ENCODE peak calls at places on chromosomes 12 and 14, in nine cellular contexts. Z is neural progenitor cell, Q is GM12878, I is HCT116, X is endothelial cell of umbilical vein, E is hepatocyte, H is H1, P is fibroblast of lung, F is MM.1S. B is an unnamed sample.

GRCh38 chr12:54217774-54218221 is 29.0 kb upstream of the SMUG1 start:
- DNase-seq in Z (peak; percentile 86), Q (no peak), I (no peak), X (no peak), E (peak; percentile 50), H (peak; percentile 86), P (no peak), F (peak; percentile 39), B (no peak)

GRCh38 chr14:50319293-50319692 is 7.2 kb downstream of the DMAC2L start:
- DNase-seq in Z (no peak), Q (no peak), I (no peak), X (no peak), E (no peak), H (no peak), P (no peak), F (no peak), B (peak; percentile 18)

GRCh38 chr12:104121001-104121400 is 17.0 kb downstream of the NFYB start:
- DNase-seq in Z (no peak), Q (no peak), I (no peak), X (peak; percentile 41), E (no peak), H (no peak), P (peak; percentile 83), F (no peak), B (peak; percentile 69)

GRCh38 chr12:127169321-127170270 is 1097.4 kb upstream of the TMEM132C start:
- DNase-seq in Z (no peak), Q (no peak), I (no peak), X (no peak), E (no peak), H (no peak), P (peak; percentile 81), F (no peak), B (no peak)

GRCh38 chr12:79452906-79453305 is 237.9 kb downstream of the PAWR start:
- DNase-seq in Z (no peak), Q (no peak), I (no peak), X (no peak), E (no peak), H (no peak), P (no peak), F (no peak), B (peak; percentile 8)

GRCh38 chr12:75724913-75725312 is 213.5 kb upstream of the KRR1 start:
- DNase-seq in Z (no peak), Q (no peak), I (peak; percentile 83), X (peak; percentile 86), E (peak; percentile 50), H (no peak), P (peak; percentile 87), F (no peak), B (peak; percentile 92)

GRCh38 chr12:132632521-132633228 is 14.1 kb downstream of the P2RX2 start:
- DNase-seq in Z (no peak), Q (no peak), I (no peak), X (no peak), E (no peak), H (no peak), P (no peak), F (no peak), B (no peak)

GRCh38 chr12:34403706-34404376 is 381.5 kb downstream of the ALG10 start:
- DNase-seq in Z (no peak), Q (no peak), I (no peak), X (no peak), E (peak; percentile 1), H (peak; percentile 8), P (no peak), F (no peak), B (no peak)

GRCh38 chr14:102732924-102733323 is 44.3 kb upstream of the TRAF3 start:
- DNase-seq in Z (no peak), Q (no peak), I (no peak), X (no peak), E (no peak), H (no peak), P (no peak), F (no peak), B (no peak)

GRCh38 chr12:124829008-124829707 is 34.5 kb downstream of the SCARB1 start:
- DNase-seq in Z (no peak), Q (no peak), I (no peak), X (no peak), E (peak; percentile 72), H (no peak), P (peak; percentile 86), F (no peak), B (peak; percentile 91)

GRCh38 chr12:98653866-98654493 is 8.9 kb downstream of the APAF1 start:
- DNase-seq in Z (peak; percentile 50), Q (no peak), I (peak; percentile 42), X (peak; percentile 66), E (peak; percentile 59), H (no peak), P (peak; percentile 49), F (peak; percentile 56), B (peak; percentile 75)

GRCh38 chr14:90193925-90194324 is 62.4 kb upstream of the PSMC1 start:
- DNase-seq in Z (peak; percentile 31), Q (no peak), I (peak; percentile 22), X (no peak), E (no peak), H (peak; percentile 77), P (no peak), F (no peak), B (no peak)

GRCh38 chr12:114904254-114905003 is 220.5 kb upstream of the TBX3 start:
- DNase-seq in Z (no peak), Q (no peak), I (peak; percentile 8), X (no peak), E (no peak), H (no peak), P (peak; percentile 70), F (no peak), B (peak; percentile 81)

GRCh38 chr12:26205298-26205697 is 9.9 kb downstream of the SSPN start:
- DNase-seq in Z (no peak), Q (no peak), I (no peak), X (no peak), E (no peak), H (no peak), P (no peak), F (no peak), B (no peak)

GRCh38 chr12:585062-586061 is 77.9 kb downstream of the NINJ2 start:
- DNase-seq in Z (no peak), Q (no peak), I (no peak), X (no peak), E (no peak), H (no peak), P (no peak), F (no peak), B (no peak)

GRCh38 chr14:37482428-37482827 is 112.6 kb downstream of the FOXA1 start:
- DNase-seq in Z (no peak), Q (no peak), I (no peak), X (no peak), E (no peak), H (no peak), P (no peak), F (no peak), B (no peak)

GRCh38 chr14:51564460-51564859 is 87.2 kb upstream of the FRMD6 start:
- DNase-seq in Z (no peak), Q (no peak), I (no peak), X (no peak), E (no peak), H (no peak), P (no peak), F (no peak), B (peak; percentile 42)

GRCh38 chr14:28596336-28596735 is 170.3 kb upstream of the FOXG1 start:
- DNase-seq in Z (no peak), Q (no peak), I (no peak), X (peak; percentile 1), E (no peak), H (no peak), P (peak; percentile 66), F (no peak), B (peak; percentile 69)

GRCh38 chr12:89890191-89890590 is 181.6 kb upstream of the ATP2B1 start:
- DNase-seq in Z (no peak), Q (no peak), I (no peak), X (no peak), E (no peak), H (no peak), P (no peak), F (no peak), B (no peak)

DNA sequence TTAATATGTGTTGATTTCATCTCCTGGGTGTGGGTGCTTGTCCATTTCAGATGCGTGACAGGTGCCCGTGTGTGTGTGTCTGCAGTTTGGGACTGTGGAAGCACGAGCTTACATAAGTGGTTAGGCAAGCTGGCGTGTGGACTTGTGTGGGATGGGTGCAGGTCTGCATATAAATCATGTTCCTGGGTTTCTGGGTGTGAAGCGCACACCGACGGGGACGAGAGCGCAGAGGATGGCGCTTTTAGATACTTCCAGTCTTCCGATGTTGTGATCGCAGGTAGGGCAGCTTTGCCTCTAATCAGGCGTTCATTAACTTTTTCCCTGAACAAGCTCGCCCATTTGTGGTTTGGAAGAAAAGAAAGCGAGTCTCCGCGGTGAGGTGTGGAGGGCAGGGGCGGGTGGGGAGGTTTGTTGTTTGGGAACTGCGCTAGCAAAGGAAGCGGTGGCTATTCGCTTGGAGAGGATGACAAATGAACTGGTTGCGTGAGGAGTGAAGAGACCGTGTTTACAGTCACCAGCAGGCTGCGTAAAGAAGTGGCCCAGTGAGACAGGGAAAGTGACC is 878 bp downstream of the RGS6 start:
- DNase-seq in Z (peak; percentile 60), Q (no peak), I (no peak), X (no peak), E (peak; percentile 9), H (peak; percentile 48), P (peak; percentile 2), F (no peak), B (no peak)
- TF ChIP-seq EZH2 in Z (peak; percentile 81), Q (no peak), I (no peak), X (no peak), E (no peak), H (peak; percentile 86), P (peak; percentile 70), F (no peak), B (peak; percentile 10)

GRCh38 chr14:64879635-64880381 is at the start of gene SPTB:
- DNase-seq in Z (peak; percentile 73), Q (no peak), I (no peak), X (no peak), E (peak; percentile 60), H (peak; percentile 73), P (no peak), F (peak; percentile 58), B (peak; percentile 44)
- TF ChIP-seq CTCF in Z (peak; percentile 21), Q (no peak), I (no peak), X (no peak), E (no peak), H (no peak), P (no peak), F (no peak), B (no peak)

DNA sequence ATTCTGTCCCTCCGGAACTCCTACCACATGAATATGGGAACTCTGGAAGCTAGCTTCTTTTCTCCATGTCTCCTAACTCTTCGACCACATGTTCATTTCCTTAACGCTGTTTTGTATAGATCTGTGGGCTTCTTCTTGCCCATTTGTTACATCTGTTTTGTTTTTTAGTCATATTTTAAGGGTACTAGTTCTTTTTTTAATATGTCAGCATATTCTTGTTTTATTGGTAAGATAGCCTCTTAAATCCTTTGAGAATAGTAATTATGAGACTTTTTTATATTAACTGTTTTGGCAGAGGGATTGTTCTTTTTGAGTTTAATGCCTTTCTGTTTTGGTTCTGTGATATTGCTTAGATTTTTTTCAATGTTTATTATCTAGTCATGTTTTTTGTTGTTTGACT is 70.5 kb downstream of the VRK1 start:
- DNase-seq in Z (no peak), Q (no peak), I (no peak), X (no peak), E (no peak), H (no peak), P (no peak), F (no peak), B (no peak)
- H3K4me3 ChIP-seq in Z (no peak overlapping the region), Q (no peak overlapping the region), I (no peak overlapping the region), X (no peak overlapping the region), E (no peak overlapping the region), H (no peak overlapping the region), P (no peak overlapping the region), F (no peak overlapping the region), B (no peak overlapping the region)

GRCh38 chr12:102961488-102961801 is 4.0 kb downstream of the ASCL1 start:
- DNase-seq in Z (no peak), Q (no peak), I (no peak), X (no peak), E (no peak), H (no peak), P (no peak), F (no peak), B (no peak)
- TF ChIP-seq EZH2 in Z (no peak), Q (no peak), I (no peak), X (no peak), E (no peak), H (peak; percentile 86), P (no peak), F (no peak), B (no peak)

B was measured in PC-3.